ENCODE peak calls at places on chromosomes 11 and 22, in eight cellular contexts. E is stimulated activated CD8-positive, alpha-beta memory T cell treated with anti-CD3 and anti-CD28 coated beads, Interleukin-4, amount 100 ng/mL, for 4 hours; C is naive thymus-derived CD4-positive, alpha-beta T cell; G is IMR-90; S is HFFc6; K is fibroblast of lung; L is right lobe of liver; X is activated CD4-positive, CD25-positive, alpha-beta regulatory T cell treated with anti-CD3 and anti-CD28 coated beads, Interleukin-2, amount 50 U/mL, for 16 hours. M is an unnamed sample.

GRCh38 chr11:23236846-23237550 is 376.7 kb upstream of the CCDC179 start:
- DNase-seq in K (peak; percentile 75), G (peak; percentile 61), S (peak; percentile 39), E (no peak), L (no peak), X (no peak), C (no peak), M (no peak)

GRCh38 chr11:73252577-73253191 is 19.5 kb upstream of the P2RY6 start:
- DNase-seq in S (peak; percentile 12), C (no peak), G (no peak), K (no peak), E (no peak), L (no peak), X (no peak), M (no peak)

GRCh38 chr11:20599424-20600346 is at the start of gene SLC6A5:
- DNase-seq in X (no peak), G (peak; percentile 19), S (no peak), L (peak; percentile 42), E (no peak), C (no peak), K (peak; percentile 39), M (peak; percentile 14)

GRCh38 chr11:94740083-94740974 is 27.8 kb upstream of the AMOTL1 start:
- DNase-seq in K (peak; percentile 17), L (peak; percentile 23), G (no peak), S (no peak), C (no peak), X (no peak), E (no peak), M (no peak)

GRCh38 chr11:117997436-117998200 is 11.4 kb downstream of the IL10RA start:
- DNase-seq in G (no peak), K (no peak), E (no peak), S (no peak), X (no peak), C (no peak), L (no peak), M (no peak)

GRCh38 chr11:12998336-12998735 is 10.8 kb upstream of the RASSF10 start:
- DNase-seq in X (no peak), G (no peak), E (no peak), S (no peak), C (no peak), L (no peak), K (no peak), M (no peak)

GRCh38 chr22:49291781-49292180 is 535.9 kb downstream of the BRD1 start:
- DNase-seq in L (no peak), G (no peak), S (no peak), K (no peak), X (no peak), E (no peak), C (no peak), M (no peak)

GRCh38 chr11:127873478-127873877 is 713.9 kb downstream of the ETS1 start:
- DNase-seq in L (no peak), E (no peak), G (no peak), K (no peak), S (no peak), X (no peak), C (no peak), M (no peak)

GRCh38 chr22:44423556-44423955 is 74.5 kb downstream of the RTL6 start:
- DNase-seq in G (no peak), L (no peak), S (no peak), X (no peak), C (no peak), E (no peak), K (no peak), M (no peak)

GRCh38 chr11:8640305-8640932 is 42.0 kb downstream of the TRIM66 start:
- DNase-seq in G (no peak), L (no peak), C (no peak), X (no peak), E (no peak), K (no peak), S (no peak), M (no peak)

GRCh38 chr22:30860176-30861105 is 108.1 kb downstream of the MORC2 start:
- DNase-seq in G (no peak), K (no peak), E (no peak), S (no peak), L (no peak), X (no peak), C (no peak), M (no peak)

GRCh38 chr11:113505541-113506375 is 30.6 kb upstream of the DRD2 start:
- DNase-seq in S (no peak), C (no peak), L (no peak), G (peak; percentile 36), X (no peak), E (no peak), K (no peak), M (no peak)

GRCh38 chr11:26276798-26277424 is 55.0 kb upstream of the ANO3 start:
- DNase-seq in E (no peak), K (peak; percentile 86), G (peak; percentile 71), L (no peak), S (peak; percentile 33), C (peak; percentile 13), X (no peak), M (peak; percentile 87)

GRCh38 chr22:22937894-22938480 is 50.4 kb downstream of the IGLL5 start:
- DNase-seq in S (no peak), G (no peak), X (no peak), E (no peak), C (no peak), K (no peak), L (no peak), M (no peak)

M was measured in endothelial cell of umbilical vein.